ENCODE peak calls at places on chromosomes 1 and 21, in six cellular contexts. P is WERI-Rb-1; G is CD8-positive, alpha-beta T cell; Z is fibroblast of lung; S is IMR-90; K is PC-3. I is an unnamed sample.

GRCh38 chr1:204418174-204419063 is 6.8 kb upstream of the PPP1R15B start:
- DNase-seq in P (peak; percentile 7), G (no peak), Z (peak; percentile 57), S (peak; percentile 66), K (peak; percentile 72), I (peak; percentile 40)

GRCh38 chr1:241499910-241500309 is 19.6 kb downstream of the FH start:
- DNase-seq in P (peak; percentile 26), G (no peak), Z (peak; percentile 29), S (peak; percentile 62), K (peak; percentile 82), I (no peak)

GRCh38 chr1:181704556-181704955 is 221.2 kb downstream of the CACNA1E start:
- DNase-seq in P (no peak), G (no peak), Z (no peak), S (no peak), K (no peak), I (no peak)

GRCh38 chr1:44631647-44632510 is 42.4 kb downstream of the TMEM53 start:
- DNase-seq in P (peak; percentile 89), G (peak; percentile 90), Z (peak; percentile 86), S (peak; percentile 81), K (peak; percentile 64), I (peak; percentile 94)

GRCh38 chr21:29372063-29372802 is 73.5 kb downstream of the BACH1 start:
- DNase-seq in P (peak; percentile 72), G (peak; percentile 49), Z (peak; percentile 75), S (peak; percentile 84), K (peak; percentile 87), I (peak; percentile 60)

GRCh38 chr1:173213665-173214064 is 6.5 kb upstream of the TNFSF4 start:
- DNase-seq in P (no peak), G (no peak), Z (no peak), S (no peak), K (peak; percentile 53), I (no peak)

GRCh38 chr21:17051054-17051453 is 461.8 kb upstream of the CXADR start:
- DNase-seq in P (no peak), G (no peak), Z (peak; percentile 51), S (no peak), K (no peak), I (no peak)

GRCh38 chr1:175591083-175591743 is 152.2 kb downstream of the TNR start:
- DNase-seq in P (peak; percentile 77), G (no peak), Z (no peak), S (no peak), K (no peak), I (no peak)

GRCh38 chr1:89065077-89065868 is at the start of gene GBP1:
- DNase-seq in P (no peak), G (no peak), Z (peak; percentile 88), S (peak; percentile 88), K (peak; percentile 29), I (no peak)

GRCh38 chr1:228141082-228141870 is 1.2 kb downstream of the GUK1 start:
- DNase-seq in P (no peak), G (no peak), Z (peak; percentile 33), S (peak; percentile 33), K (peak; percentile 59), I (no peak)

GRCh38 chr1:160748182-160748876 is 9.3 kb downstream of the SLAMF7 start:
- DNase-seq in P (no peak), G (no peak), Z (peak; percentile 25), S (no peak), K (peak; percentile 86), I (no peak)

GRCh38 chr1:78141522-78142231 is 95.9 kb downstream of the GIPC2 start:
- DNase-seq in P (no peak), G (no peak), Z (no peak), S (no peak), K (no peak), I (no peak)

GRCh38 chr1:230145953-230146476 is 79.0 kb downstream of the GALNT2 start:
- DNase-seq in P (no peak), G (no peak), Z (no peak), S (no peak), K (no peak), I (no peak)

GRCh38 chr1:11792106-11792505 is 13.7 kb downstream of the MTHFR start:
- DNase-seq in P (no peak), G (no peak), Z (no peak), S (no peak), K (no peak), I (no peak)

GRCh38 chr21:30676737-30677136 is 34.1 kb downstream of the KRTAP20-3 start:
- DNase-seq in P (no peak), G (no peak), Z (no peak), S (no peak), K (peak; percentile 49), I (no peak)

GRCh38 chr1:48030211-48030610 is 33.0 kb upstream of the TRABD2B start:
- DNase-seq in P (no peak), G (no peak), Z (no peak), S (no peak), K (no peak), I (no peak)

GRCh38 chr1:37497832-37498231 is 16.7 kb downstream of the MEAF6 start:
- DNase-seq in P (no peak), G (no peak), Z (no peak), S (no peak), K (peak; percentile 61), I (no peak)

GRCh38 chr1:43440358-43440757 is 13.4 kb downstream of the HYI start:
- DNase-seq in P (no peak), G (no peak), Z (no peak), S (no peak), K (no peak), I (no peak)

GRCh38 chr1:55774446-55774845 is 559.3 kb upstream of the USP24 start:
- DNase-seq in P (no peak), G (no peak), Z (no peak), S (no peak), K (no peak), I (no peak)

GRCh38 chr1:25003457-25004190 is 73.5 kb upstream of the RUNX3 start:
- DNase-seq in P (no peak), G (no peak), Z (peak; percentile 35), S (peak; percentile 23), K (peak; percentile 13), I (no peak)

GRCh38 chr1:44783697-44784093 is 4.3 kb downstream of the BEST4 start:
- DNase-seq in P (no peak), G (no peak), Z (no peak), S (no peak), K (no peak), I (no peak)

GRCh38 chr1:200033511-200034261 is 6.2 kb downstream of the NR5A2 start:
- DNase-seq in P (no peak), G (no peak), Z (no peak), S (no peak), K (no peak), I (no peak)

GRCh38 chr1:232059726-232060360 is 433.3 kb downstream of the DISC1 start:
- DNase-seq in P (no peak), G (no peak), Z (no peak), S (no peak), K (no peak), I (no peak)

GRCh38 chr1:113433177-113433576 is 42.9 kb downstream of the MAGI3 start:
- DNase-seq in P (no peak), G (no peak), Z (no peak), S (peak; percentile 47), K (peak; percentile 20), I (no peak)

GRCh38 chr1:211305044-211305443 is 21.6 kb upstream of the TRAF5 start:
- DNase-seq in P (no peak), G (no peak), Z (peak; percentile 40), S (peak; percentile 58), K (no peak), I (no peak)

GRCh38 chr1:153572569-153573015 is 6.9 kb upstream of the S100A2 start:
- DNase-seq in P (peak; percentile 98), G (peak; percentile 49), Z (peak; percentile 78), S (peak; percentile 82), K (peak; percentile 94), I (peak; percentile 82)

GRCh38 chr21:44083631-44084291 is 23.4 kb upstream of the PWP2 start:
- DNase-seq in P (no peak), G (peak; percentile 71), Z (no peak), S (no peak), K (no peak), I (peak; percentile 52)

DNA sequence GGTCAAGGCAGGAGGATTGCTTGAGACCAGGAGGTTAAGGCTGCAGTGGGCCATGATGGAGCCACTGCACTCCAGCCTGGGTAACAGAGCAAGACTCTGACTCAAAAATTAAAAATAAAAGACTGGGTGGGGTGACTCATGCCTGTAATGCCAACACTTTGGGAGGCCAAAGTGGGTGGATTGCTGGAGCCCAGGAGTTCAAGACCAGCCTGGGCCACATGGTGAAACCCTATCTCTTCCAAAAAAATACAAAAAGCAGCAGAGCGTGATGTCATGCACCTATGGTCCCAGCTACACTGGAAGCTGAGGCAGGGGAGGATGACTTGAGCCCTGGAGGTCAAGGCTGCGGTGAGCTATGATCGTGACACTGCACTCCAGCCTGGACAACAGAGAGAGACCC is 44.4 kb upstream of the COX20 start:
- DNase-seq in P (no peak), G (no peak), Z (no peak), S (no peak), K (no peak), I (no peak)
- H3K36me3 ChIP-seq in P (no peaks in the 10 kb centered on the region), G (no peaks in the 10 kb centered on the region), Z (no peaks in the 10 kb centered on the region), S (no peaks in the 10 kb centered on the region), K (no peaks in the 10 kb centered on the region), I (no peaks in the 10 kb centered on the region)

DNA sequence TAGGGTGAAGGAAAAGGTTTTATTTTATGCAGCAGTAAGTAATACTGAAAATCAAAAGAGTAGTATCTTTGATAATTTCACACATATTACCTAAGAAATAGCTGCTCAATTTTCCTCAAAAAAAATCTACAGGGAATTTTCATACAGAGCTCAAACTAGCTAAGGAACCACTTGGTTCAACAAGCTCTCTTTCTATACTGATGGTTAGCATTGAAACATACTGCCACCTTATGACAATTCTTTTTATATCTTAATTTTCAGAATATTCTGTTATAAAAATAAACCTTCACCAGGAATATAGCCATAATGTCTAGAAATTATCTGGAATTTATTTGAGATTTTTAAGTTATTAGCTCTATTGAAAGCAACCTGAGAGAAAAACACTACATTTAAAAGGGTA is 142.1 kb downstream of the DPYD start:
- DNase-seq in P (no peak), G (no peak), Z (peak; percentile 11), S (peak; percentile 24), K (peak; percentile 20), I (no peak)
- TF ChIP-seq CTCF in P (no peak), G (no peak), Z (no peak), S (peak; percentile 23), K (peak; percentile 41), I (no peak)

GRCh38 chr1:9182784-9183257 is 51.8 kb upstream of the H6PD start:
- DNase-seq in P (no peak), G (no peak), Z (no peak), S (no peak), K (no peak), I (no peak)

GRCh38 chr1:9180077-9180819 is 51.3 kb upstream of the GPR157 start:
- DNase-seq in P (no peak), G (no peak), Z (peak; percentile 55), S (peak; percentile 62), K (peak; percentile 81), I (no peak)

GRCh38 chr1:9181990-9182783 is 52.4 kb upstream of the H6PD start:
- DNase-seq in P (peak; percentile 80), G (no peak), Z (no peak), S (no peak), K (peak; percentile 39), I (no peak)

GRCh38 chr1:9181176-9181906 is 52.4 kb upstream of the GPR157 start:
- DNase-seq in P (peak; percentile 82), G (peak; percentile 74), Z (peak; percentile 54), S (peak; percentile 49), K (peak; percentile 58), I (no peak)

GRCh38 chr1:9179450-9179849 is 50.5 kb upstream of the GPR157 start:
- DNase-seq in P (no peak), G (no peak), Z (no peak), S (no peak), K (no peak), I (no peak)
- H3K27ac ChIP-seq in P (no peak overlapping the region), G (no peak overlapping the region), Z (no peak overlapping the region), S (no peak overlapping the region), K (peak overlapping the region; percentile 12), I (no peak overlapping the region)

GRCh38 chr1:16042096-16042495 is 1.5 kb upstream of the CLCNKB start:
- DNase-seq in P (no peak), G (no peak), Z (no peak), S (no peak), K (no peak), I (no peak)
- H3K36me3 ChIP-seq in P (no peaks in the 10 kb centered on the region), G (no peaks in the 10 kb centered on the region), Z (no peaks in the 10 kb centered on the region), S (no peaks in the 10 kb centered on the region), K (no peaks in the 10 kb centered on the region), I (no peaks in the 10 kb centered on the region)